ENCODE peak calls at places on chromosomes 2 and 18, in seven cellular contexts. C is left ventricle myocardium inferior, E is aorta, W is gastrocnemius medialis, K is GM23248, Q is colonic mucosa, T is astrocyte of the cerebellum. J is an unnamed sample.

GRCh38 chr2:22912398-22912797 is 472.6 kb upstream of the KLHL29 start:
- DNase-seq in C (no peak), E (no peak), W (no peak), K (no peak), Q (no peak), T (no peak), J (no peak)

GRCh38 chr2:47134386-47135090 is 20.6 kb downstream of the STPG4 start:
- DNase-seq in C (no peak), E (no peak), W (no peak), K (peak; percentile 21), Q (no peak), T (no peak), J (no peak)

GRCh38 chr2:156331572-156332451 is 709 bp downstream of the NR4A2 start:
- DNase-seq in C (peak; percentile 50), E (peak; percentile 89), W (peak; percentile 40), K (peak; percentile 93), Q (peak; percentile 72), T (no peak), J (no peak)

GRCh38 chr2:169945515-169945914 is 118.3 kb downstream of the UBR3 start:
- DNase-seq in C (no peak), E (no peak), W (no peak), K (no peak), Q (no peak), T (no peak), J (no peak)

GRCh38 chr2:3780477-3781402 is 77.4 kb downstream of the DCDC2C start:
- DNase-seq in C (peak; percentile 48), E (peak; percentile 67), W (no peak), K (peak; percentile 57), Q (peak; percentile 36), T (peak; percentile 4), J (no peak)

GRCh38 chr2:205769879-205770278 is 87.6 kb downstream of the NRP2 start:
- DNase-seq in C (no peak), E (no peak), W (no peak), K (no peak), Q (no peak), T (no peak), J (no peak)

GRCh38 chr2:161825429-161825828 is 201.2 kb downstream of the SLC4A10 start:
- DNase-seq in C (no peak), E (no peak), W (no peak), K (no peak), Q (no peak), T (no peak), J (no peak)

GRCh38 chr18:4130734-4131719 is 324.1 kb downstream of the DLGAP1 start:
- DNase-seq in C (no peak), E (no peak), W (no peak), K (peak; percentile 13), Q (no peak), T (no peak), J (no peak)

GRCh38 chr18:24543408-24544140 is 83.1 kb downstream of the HRH4 start:
- DNase-seq in C (no peak), E (no peak), W (no peak), K (no peak), Q (no peak), T (no peak), J (no peak)

GRCh38 chr2:28155071-28155470 is 237.6 kb upstream of the FOSL2 start:
- DNase-seq in C (no peak), E (no peak), W (no peak), K (no peak), Q (no peak), T (no peak), J (no peak)

GRCh38 chr2:239935789-239936758 is 89.1 kb downstream of the NDUFA10 start:
- DNase-seq in C (peak; percentile 8), E (peak; percentile 37), W (no peak), K (no peak), Q (no peak), T (no peak), J (no peak)

GRCh38 chr2:149984311-149984710 is 396.7 kb upstream of the MMADHC start:
- DNase-seq in C (no peak), E (no peak), W (no peak), K (no peak), Q (no peak), T (no peak), J (no peak)

GRCh38 chr2:125654226-125654625 is 1001.7 kb upstream of the GYPC start:
- DNase-seq in C (no peak), E (no peak), W (no peak), K (no peak), Q (no peak), T (no peak), J (no peak)

GRCh38 chr2:206328979-206329378 is 54.5 kb downstream of the ZDBF2 start:
- DNase-seq in C (no peak), E (no peak), W (no peak), K (no peak), Q (no peak), T (no peak), J (no peak)

GRCh38 chr2:12819098-12819465 is 102.3 kb downstream of the TRIB2 start:
- DNase-seq in C (peak; percentile 60), E (peak; percentile 83), W (peak; percentile 58), K (peak; percentile 99), Q (peak; percentile 58), T (peak; percentile 97), J (peak; percentile 90)

GRCh38 chr18:74806073-74806472 is 208.4 kb downstream of the ZNF407 start:
- DNase-seq in C (no peak), E (no peak), W (no peak), K (no peak), Q (peak; percentile 59), T (no peak), J (no peak)

GRCh38 chr18:31657823-31658669 is 26.3 kb downstream of the B4GALT6 start:
- DNase-seq in C (no peak), E (no peak), W (peak; percentile 38), K (no peak), Q (peak; percentile 34), T (no peak), J (no peak)

GRCh38 chr2:39873586-39873985 is 94.5 kb upstream of the THUMPD2 start:
- DNase-seq in C (no peak), E (no peak), W (no peak), K (no peak), Q (no peak), T (no peak), J (no peak)

GRCh38 chr18:4455113-4455811 is at the start of gene DLGAP1:
- DNase-seq in C (no peak), E (peak; percentile 62), W (peak; percentile 6), K (peak; percentile 19), Q (peak; percentile 49), T (peak; percentile 32), J (no peak)

GRCh38 chr2:219274392-219274921 is 4.7 kb upstream of the DNAJB2 start:
- DNase-seq in C (no peak), E (peak; percentile 65), W (peak; percentile 42), K (peak; percentile 97), Q (no peak), T (no peak), J (no peak)

GRCh38 chr2:30775833-30776232 is 31.4 kb downstream of the CAPN13 start:
- DNase-seq in C (no peak), E (no peak), W (no peak), K (no peak), Q (peak; percentile 10), T (no peak), J (no peak)

GRCh38 chr2:100197643-100198153 is 55.3 kb upstream of the AFF3 start:
- DNase-seq in C (peak; percentile 75), E (peak; percentile 86), W (no peak), K (peak; percentile 59), Q (no peak), T (peak; percentile 44), J (no peak)

GRCh38 chr2:38376346-38376682 is 759 bp downstream of the ATL2 start:
- DNase-seq in C (no peak), E (no peak), W (no peak), K (peak; percentile 88), Q (peak; percentile 72), T (no peak), J (no peak)
- H3K4me3 ChIP-seq in C (peak overlapping the region; percentile 95), E (peak overlapping the region; percentile 85), W (peak overlapping the region; percentile 92), K (peak overlapping the region; percentile 81), Q (peak overlapping the region; percentile 89), T (peak overlapping the region; percentile 76), J (peak overlapping the region; percentile 94)

DNA sequence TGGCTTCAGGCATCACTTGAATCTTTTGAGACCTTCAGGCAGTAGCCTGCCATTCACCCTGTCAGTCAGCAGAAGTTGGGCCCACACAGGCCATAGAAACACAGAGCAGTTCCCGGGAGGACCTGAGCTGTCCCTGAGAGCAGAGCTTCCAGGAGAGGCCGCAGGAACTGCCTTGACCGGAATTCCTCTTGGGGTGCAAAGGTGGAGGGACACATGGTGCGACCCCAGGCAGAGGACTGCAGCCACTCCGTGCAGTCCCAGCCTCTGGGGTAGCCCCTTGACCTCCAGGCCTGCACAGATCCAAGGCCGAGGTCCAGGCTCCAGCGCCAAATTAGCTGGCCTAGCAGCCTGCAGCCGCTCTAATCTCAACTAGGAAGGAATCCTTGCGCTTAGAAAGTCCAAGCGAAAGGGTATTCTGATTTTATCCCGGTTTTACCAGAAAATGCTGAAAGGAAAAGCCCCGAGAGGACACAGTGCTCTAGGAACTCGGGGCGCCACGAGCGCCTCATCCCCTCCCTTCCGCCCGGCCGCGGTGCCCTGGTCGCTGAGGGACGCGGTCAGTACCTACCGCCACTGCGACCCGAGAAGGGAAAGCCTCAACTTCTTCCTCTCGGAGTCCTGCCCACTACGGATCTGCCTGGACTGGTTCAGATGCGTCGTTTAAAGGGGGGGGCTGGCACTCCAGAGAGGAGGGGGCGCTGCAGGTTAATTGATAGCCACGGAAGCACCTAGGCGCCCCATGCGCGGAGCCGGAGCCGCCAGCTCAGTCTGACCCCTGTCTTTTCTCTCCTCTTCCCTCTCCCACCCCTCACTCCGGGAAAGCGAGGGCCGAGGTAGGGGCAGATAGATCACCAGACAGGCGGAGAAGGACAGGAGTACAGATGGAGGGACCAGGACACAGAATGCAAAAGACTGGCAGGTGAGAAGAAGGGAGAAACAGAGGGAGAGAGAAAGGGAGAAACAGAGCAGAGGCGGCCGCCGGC is 5.4 kb downstream of the SIX2 start:
- DNase-seq in C (no peak), E (no peak), W (no peak), K (no peak), Q (no peak), T (no peak), J (no peak)
- H3K4me3 ChIP-seq in C (peak overlapping the region; percentile 49), E (no peak overlapping the region), W (peak overlapping the region; percentile 7), K (peak overlapping the region; percentile 51), Q (no peak overlapping the region), T (peak overlapping the region; percentile 21), J (no peak overlapping the region)

GRCh38 chr2:102258386-102259074 is 52.8 kb upstream of the IL1RL1 start:
- DNase-seq in C (no peak), E (no peak), W (no peak), K (peak; percentile 98), Q (no peak), T (peak; percentile 39), J (peak; percentile 58)
- H3K4me3 ChIP-seq in C (no peak overlapping the region), E (no peak overlapping the region), W (no peak overlapping the region), K (peak overlapping the region; percentile 31), Q (no peak overlapping the region), T (no peak overlapping the region), J (no peak overlapping the region)

DNA sequence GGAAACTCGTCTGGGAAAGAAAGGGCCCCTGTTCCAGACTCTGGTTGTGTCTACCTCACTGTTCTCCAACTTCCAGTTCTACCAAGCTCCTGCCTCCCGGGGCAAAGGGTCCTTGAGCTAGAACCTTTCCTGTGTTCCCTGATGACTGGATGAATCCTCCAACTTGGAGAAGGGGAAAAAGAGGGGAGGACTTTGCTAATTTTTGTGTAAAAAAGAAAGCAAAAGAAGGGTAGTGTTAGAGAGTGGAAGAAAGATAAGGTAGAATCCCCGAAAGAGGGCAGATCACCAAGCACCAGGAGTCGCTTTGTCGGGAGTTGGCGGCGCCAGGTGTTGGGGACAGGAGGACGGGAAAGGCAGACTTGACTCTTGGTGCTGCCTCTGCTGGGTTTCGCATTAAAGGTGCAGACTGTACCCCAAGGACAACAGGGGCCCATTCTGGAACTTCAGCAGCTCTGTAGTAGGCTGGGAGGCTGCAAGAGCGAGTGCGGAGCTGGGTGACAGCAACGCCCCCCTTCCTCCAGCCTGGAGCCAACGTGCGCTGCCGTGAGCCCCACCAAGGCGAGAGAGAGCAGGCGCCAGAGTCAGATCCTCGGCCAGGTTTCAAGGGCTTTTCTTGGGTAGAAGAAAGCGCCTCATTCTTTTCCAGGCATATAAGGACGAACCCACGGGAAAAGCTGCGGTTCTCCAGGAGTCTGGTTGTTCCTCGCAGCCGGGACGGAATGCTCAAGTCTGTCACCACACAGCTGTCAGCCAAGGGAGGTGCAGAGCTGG is 1.7 kb downstream of the DOK6 start:
- DNase-seq in C (no peak), E (no peak), W (no peak), K (peak; percentile 4), Q (no peak), T (no peak), J (no peak)
- H3K4me3 ChIP-seq in C (peak overlapping the region; percentile 79), E (no peak overlapping the region), W (no peak overlapping the region), K (peak overlapping the region; percentile 82), Q (peak overlapping the region; percentile 30), T (peak overlapping the region; percentile 54), J (no peak overlapping the region)

J was measured in HFF-Myc.